ENCODE peak calls at places on chromosomes 6 and 20, in nine cellular contexts. One of them, this sample, is unnamed.

GRCh38 chr6:29559524-29560287 is at the start of gene UBD:
- DNase-seq in endothelial cell: no peak
- DNase-seq in left ventricle myocardium inferior: no peak
- DNase-seq in stomach: no peak
- DNase-seq in ovary: no peak
- DNase-seq in GM12865: peak
- DNase-seq in cardiac fibroblast: no peak
- DNase-seq in mesothelial cell of epicardium: no peak
- DNase-seq in activated B cell treated with CpG ODN at 0.5 μM for 24 hours: no peak
- DNase-seq in this sample: no peak

GRCh38 chr6:6058054-6058444 is 51.3 kb upstream of the NRN1 start:
- DNase-seq in endothelial cell: no peak
- DNase-seq in left ventricle myocardium inferior: no peak
- DNase-seq in stomach: no peak
- DNase-seq in ovary: no peak
- DNase-seq in GM12865: no peak
- DNase-seq in cardiac fibroblast: no peak
- DNase-seq in mesothelial cell of epicardium: no peak
- DNase-seq in activated B cell treated with CpG ODN at 0.5 μM for 24 hours: no peak
- DNase-seq in this sample: no peak

GRCh38 chr6:15776458-15776980 is 113.7 kb upstream of the DTNBP1 start:
- DNase-seq in endothelial cell: no peak
- DNase-seq in left ventricle myocardium inferior: no peak
- DNase-seq in stomach: no peak
- DNase-seq in ovary: no peak
- DNase-seq in GM12865: peak
- DNase-seq in cardiac fibroblast: no peak
- DNase-seq in mesothelial cell of epicardium: no peak
- DNase-seq in activated B cell treated with CpG ODN at 0.5 μM for 24 hours: no peak
- DNase-seq in this sample: no peak

GRCh38 chr20:325889-326644 is 715 bp downstream of the SOX12 start:
- DNase-seq in endothelial cell: peak
- DNase-seq in left ventricle myocardium inferior: peak
- DNase-seq in stomach: peak
- DNase-seq in ovary: peak
- DNase-seq in GM12865: peak
- DNase-seq in cardiac fibroblast: peak
- DNase-seq in mesothelial cell of epicardium: peak
- DNase-seq in activated B cell treated with CpG ODN at 0.5 μM for 24 hours: peak
- DNase-seq in this sample: peak

GRCh38 chr6:161238076-161238869 is 35.6 kb downstream of the AGPAT4 start:
- DNase-seq in endothelial cell: no peak
- DNase-seq in left ventricle myocardium inferior: no peak
- DNase-seq in stomach: no peak
- DNase-seq in ovary: no peak
- DNase-seq in GM12865: no peak
- DNase-seq in cardiac fibroblast: no peak
- DNase-seq in mesothelial cell of epicardium: no peak
- DNase-seq in activated B cell treated with CpG ODN at 0.5 μM for 24 hours: no peak
- DNase-seq in this sample: no peak

GRCh38 chr6:13098808-13099570 is 229.3 kb downstream of the TBC1D7 start:
- DNase-seq in endothelial cell: no peak
- DNase-seq in left ventricle myocardium inferior: no peak
- DNase-seq in stomach: no peak
- DNase-seq in ovary: no peak
- DNase-seq in GM12865: peak
- DNase-seq in cardiac fibroblast: no peak
- DNase-seq in mesothelial cell of epicardium: no peak
- DNase-seq in activated B cell treated with CpG ODN at 0.5 μM for 24 hours: no peak
- DNase-seq in this sample: peak

GRCh38 chr20:19588731-19589130 is 169.3 kb upstream of the RIN2 start:
- DNase-seq in endothelial cell: no peak
- DNase-seq in left ventricle myocardium inferior: no peak
- DNase-seq in stomach: peak
- DNase-seq in ovary: peak
- DNase-seq in GM12865: no peak
- DNase-seq in cardiac fibroblast: peak
- DNase-seq in mesothelial cell of epicardium: no peak
- DNase-seq in activated B cell treated with CpG ODN at 0.5 μM for 24 hours: no peak
- DNase-seq in this sample: no peak

GRCh38 chr6:116387374-116387773 is 16.6 kb downstream of the DSE start:
- DNase-seq in endothelial cell: no peak
- DNase-seq in left ventricle myocardium inferior: no peak
- DNase-seq in stomach: no peak
- DNase-seq in ovary: no peak
- DNase-seq in GM12865: peak
- DNase-seq in cardiac fibroblast: peak
- DNase-seq in mesothelial cell of epicardium: no peak
- DNase-seq in activated B cell treated with CpG ODN at 0.5 μM for 24 hours: no peak
- DNase-seq in this sample: peak

GRCh38 chr6:156989159-156989806 is 212.1 kb downstream of the ARID1B start:
- DNase-seq in endothelial cell: no peak
- DNase-seq in left ventricle myocardium inferior: no peak
- DNase-seq in stomach: no peak
- DNase-seq in ovary: no peak
- DNase-seq in GM12865: no peak
- DNase-seq in cardiac fibroblast: no peak
- DNase-seq in mesothelial cell of epicardium: no peak
- DNase-seq in activated B cell treated with CpG ODN at 0.5 μM for 24 hours: no peak
- DNase-seq in this sample: no peak

GRCh38 chr6:156992396-156992795 is 215.2 kb downstream of the ARID1B start:
- DNase-seq in endothelial cell: no peak
- DNase-seq in left ventricle myocardium inferior: peak
- DNase-seq in stomach: no peak
- DNase-seq in ovary: peak
- DNase-seq in GM12865: no peak
- DNase-seq in cardiac fibroblast: peak
- DNase-seq in mesothelial cell of epicardium: no peak
- DNase-seq in activated B cell treated with CpG ODN at 0.5 μM for 24 hours: no peak
- DNase-seq in this sample: no peak

GRCh38 chr6:156985309-156985708 is 208.1 kb downstream of the ARID1B start:
- DNase-seq in endothelial cell: no peak
- DNase-seq in left ventricle myocardium inferior: no peak
- DNase-seq in stomach: no peak
- DNase-seq in ovary: no peak
- DNase-seq in GM12865: no peak
- DNase-seq in cardiac fibroblast: no peak
- DNase-seq in mesothelial cell of epicardium: no peak
- DNase-seq in activated B cell treated with CpG ODN at 0.5 μM for 24 hours: no peak
- DNase-seq in this sample: no peak

GRCh38 chr6:156991971-156992370 is 214.8 kb downstream of the ARID1B start:
- DNase-seq in endothelial cell: no peak
- DNase-seq in left ventricle myocardium inferior: no peak
- DNase-seq in stomach: no peak
- DNase-seq in ovary: no peak
- DNase-seq in GM12865: no peak
- DNase-seq in cardiac fibroblast: no peak
- DNase-seq in mesothelial cell of epicardium: no peak
- DNase-seq in activated B cell treated with CpG ODN at 0.5 μM for 24 hours: no peak
- DNase-seq in this sample: peak

DNA sequence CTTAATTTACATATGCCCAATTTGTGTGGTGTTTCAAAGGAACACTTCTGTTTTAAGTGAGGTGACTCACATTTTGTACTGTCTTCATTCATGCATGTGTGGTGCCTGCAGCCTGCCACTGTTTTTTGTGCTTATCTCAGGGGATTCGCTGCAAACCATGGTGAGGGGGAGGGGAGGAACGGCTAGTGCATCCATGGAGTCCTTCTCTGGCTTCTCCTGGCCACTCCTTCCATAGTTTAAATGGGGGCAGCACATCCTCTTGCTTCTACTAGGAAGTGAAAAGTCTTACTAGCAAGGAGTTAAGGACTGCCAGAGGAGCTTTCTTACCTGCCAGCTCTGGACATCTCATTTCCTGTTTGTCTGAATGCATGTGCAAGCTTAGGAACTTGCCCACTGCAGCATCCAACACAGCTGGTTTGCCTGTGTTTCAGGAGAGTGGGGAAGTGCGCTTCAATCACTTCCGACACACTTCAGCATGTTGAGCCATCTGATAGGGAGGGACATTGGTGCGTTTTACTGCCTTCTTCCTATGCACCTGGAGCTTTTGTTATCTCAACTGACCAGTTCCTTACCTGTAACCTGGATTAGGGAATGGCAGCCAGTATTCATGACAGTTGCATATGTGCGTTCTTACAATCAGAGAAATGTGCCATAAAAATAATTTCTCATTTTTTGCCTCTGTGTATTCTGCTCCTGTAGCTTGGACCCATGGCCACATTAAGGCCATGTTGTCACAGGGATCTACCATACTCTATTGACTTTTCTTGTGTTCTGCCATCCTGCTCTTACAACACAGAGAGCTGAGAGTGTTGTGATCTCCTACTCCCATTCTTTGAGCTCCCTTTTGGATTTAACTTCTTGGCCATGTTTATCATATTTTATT is 211.3 kb downstream of the ARID1B start:
- DNase-seq in endothelial cell: no peak
- DNase-seq in left ventricle myocardium inferior: no peak
- DNase-seq in stomach: no peak
- DNase-seq in ovary: no peak
- DNase-seq in GM12865: peak
- DNase-seq in cardiac fibroblast: no peak
- DNase-seq in mesothelial cell of epicardium: no peak
- DNase-seq in activated B cell treated with CpG ODN at 0.5 μM for 24 hours: peak
- DNase-seq in this sample: no peak
- TF ChIP-seq CTCF in endothelial cell: no peak
- TF ChIP-seq CTCF in left ventricle myocardium inferior: no peak
- TF ChIP-seq CTCF in stomach: no peak
- TF ChIP-seq CTCF in ovary: no peak
- TF ChIP-seq CTCF in GM12865: no peak
- TF ChIP-seq CTCF in cardiac fibroblast: no peak
- TF ChIP-seq CTCF in mesothelial cell of epicardium: no peak
- TF ChIP-seq CTCF in activated B cell treated with CpG ODN at 0.5 μM for 24 hours: no peak
- TF ChIP-seq CTCF in this sample: no peak

GRCh38 chr6:143253630-143254029 is 192.9 kb downstream of the AIG1 start:
- DNase-seq in endothelial cell: no peak
- DNase-seq in left ventricle myocardium inferior: no peak
- DNase-seq in stomach: no peak
- DNase-seq in ovary: no peak
- DNase-seq in GM12865: no peak
- DNase-seq in cardiac fibroblast: no peak
- DNase-seq in mesothelial cell of epicardium: no peak
- DNase-seq in activated B cell treated with CpG ODN at 0.5 μM for 24 hours: no peak
- DNase-seq in this sample: no peak
- TF ChIP-seq CTCF in endothelial cell: no peak
- TF ChIP-seq CTCF in left ventricle myocardium inferior: no peak
- TF ChIP-seq CTCF in stomach: no peak
- TF ChIP-seq CTCF in ovary: no peak
- TF ChIP-seq CTCF in GM12865: no peak
- TF ChIP-seq CTCF in cardiac fibroblast: no peak
- TF ChIP-seq CTCF in mesothelial cell of epicardium: no peak
- TF ChIP-seq CTCF in activated B cell treated with CpG ODN at 0.5 μM for 24 hours: no peak
- TF ChIP-seq CTCF in this sample: no peak

GRCh38 chr6:30684386-30685156 is 1.9 kb downstream of the PPP1R18 start:
- DNase-seq in endothelial cell: peak
- DNase-seq in left ventricle myocardium inferior: peak
- DNase-seq in stomach: peak
- DNase-seq in ovary: no peak
- DNase-seq in GM12865: peak
- DNase-seq in cardiac fibroblast: peak
- DNase-seq in mesothelial cell of epicardium: no peak
- DNase-seq in activated B cell treated with CpG ODN at 0.5 μM for 24 hours: no peak
- DNase-seq in this sample: no peak

GRCh38 chr6:30686908-30687658 is 638 bp upstream of the PPP1R18 start:
- DNase-seq in endothelial cell: peak
- DNase-seq in left ventricle myocardium inferior: peak
- DNase-seq in stomach: peak
- DNase-seq in ovary: peak
- DNase-seq in GM12865: peak
- DNase-seq in cardiac fibroblast: peak
- DNase-seq in mesothelial cell of epicardium: peak
- DNase-seq in activated B cell treated with CpG ODN at 0.5 μM for 24 hours: peak
- DNase-seq in this sample: peak

GRCh38 chr6:30683980-30684338 is 2.5 kb downstream of the PPP1R18 start:
- DNase-seq in endothelial cell: no peak
- DNase-seq in left ventricle myocardium inferior: no peak
- DNase-seq in stomach: no peak
- DNase-seq in ovary: no peak
- DNase-seq in GM12865: no peak
- DNase-seq in cardiac fibroblast: no peak
- DNase-seq in mesothelial cell of epicardium: no peak
- DNase-seq in activated B cell treated with CpG ODN at 0.5 μM for 24 hours: no peak
- DNase-seq in this sample: no peak

GRCh38 chr6:30685977-30686907 is at the start of gene PPP1R18:
- DNase-seq in endothelial cell: peak
- DNase-seq in left ventricle myocardium inferior: peak
- DNase-seq in stomach: peak
- DNase-seq in ovary: peak
- DNase-seq in GM12865: peak
- DNase-seq in cardiac fibroblast: peak
- DNase-seq in mesothelial cell of epicardium: no peak
- DNase-seq in activated B cell treated with CpG ODN at 0.5 μM for 24 hours: peak
- DNase-seq in this sample: peak

DNA sequence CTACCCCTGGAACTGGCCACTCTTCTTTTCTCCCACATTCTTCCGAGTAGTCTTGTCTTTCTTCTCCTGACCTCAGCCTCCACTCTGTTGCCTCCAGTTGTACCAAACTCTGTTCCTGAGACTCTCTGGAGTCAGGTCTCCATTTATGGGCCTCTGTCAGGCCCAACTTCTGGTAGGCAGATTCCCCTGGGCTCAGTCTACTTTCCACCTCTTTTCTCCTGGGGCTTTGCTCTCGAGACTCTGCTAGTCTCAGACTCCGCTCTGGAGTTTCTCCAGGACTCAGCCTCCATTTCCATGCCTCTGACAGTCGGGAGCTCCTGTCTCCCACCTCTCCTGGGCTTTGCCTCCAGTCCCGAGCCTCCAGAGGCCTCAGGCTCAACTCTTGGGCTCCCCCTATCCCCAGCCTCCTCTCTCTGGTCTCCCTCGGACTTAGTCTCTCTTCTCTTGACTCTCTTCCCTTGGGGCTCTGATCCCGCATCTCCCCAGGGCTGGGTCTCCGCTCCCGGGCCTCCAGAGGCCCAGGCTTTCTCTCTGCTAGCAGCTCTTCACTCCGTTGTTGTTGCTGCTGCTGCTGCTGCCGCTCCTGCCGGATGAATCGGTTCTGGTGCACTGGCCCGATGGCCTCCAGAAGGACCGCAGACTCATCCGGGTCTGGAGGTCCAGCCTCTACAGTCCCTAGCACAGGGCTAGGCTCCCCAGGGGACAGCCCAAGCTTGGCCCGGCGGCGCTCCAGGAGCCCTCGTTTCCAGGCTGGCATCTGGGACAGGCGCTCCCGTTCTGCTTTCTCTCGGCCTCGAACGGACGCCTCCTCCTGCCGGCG is 1.1 kb downstream of the PPP1R18 start:
- DNase-seq in endothelial cell: peak
- DNase-seq in left ventricle myocardium inferior: no peak
- DNase-seq in stomach: no peak
- DNase-seq in ovary: no peak
- DNase-seq in GM12865: peak
- DNase-seq in cardiac fibroblast: peak
- DNase-seq in mesothelial cell of epicardium: no peak
- DNase-seq in activated B cell treated with CpG ODN at 0.5 μM for 24 hours: no peak
- DNase-seq in this sample: no peak
- TF ChIP-seq CTCF in endothelial cell: no peak
- TF ChIP-seq CTCF in left ventricle myocardium inferior: no peak
- TF ChIP-seq CTCF in stomach: no peak
- TF ChIP-seq CTCF in ovary: no peak
- TF ChIP-seq CTCF in GM12865: peak
- TF ChIP-seq CTCF in cardiac fibroblast: peak
- TF ChIP-seq CTCF in mesothelial cell of epicardium: no peak
- TF ChIP-seq CTCF in activated B cell treated with CpG ODN at 0.5 μM for 24 hours: no peak
- TF ChIP-seq CTCF in this sample: peak

GRCh38 chr6:92942549-92942948 is 476.8 kb downstream of the EPHA7 start:
- DNase-seq in endothelial cell: no peak
- DNase-seq in left ventricle myocardium inferior: no peak
- DNase-seq in stomach: no peak
- DNase-seq in ovary: no peak
- DNase-seq in GM12865: no peak
- DNase-seq in cardiac fibroblast: no peak
- DNase-seq in mesothelial cell of epicardium: no peak
- DNase-seq in activated B cell treated with CpG ODN at 0.5 μM for 24 hours: no peak
- DNase-seq in this sample: no peak

DNA sequence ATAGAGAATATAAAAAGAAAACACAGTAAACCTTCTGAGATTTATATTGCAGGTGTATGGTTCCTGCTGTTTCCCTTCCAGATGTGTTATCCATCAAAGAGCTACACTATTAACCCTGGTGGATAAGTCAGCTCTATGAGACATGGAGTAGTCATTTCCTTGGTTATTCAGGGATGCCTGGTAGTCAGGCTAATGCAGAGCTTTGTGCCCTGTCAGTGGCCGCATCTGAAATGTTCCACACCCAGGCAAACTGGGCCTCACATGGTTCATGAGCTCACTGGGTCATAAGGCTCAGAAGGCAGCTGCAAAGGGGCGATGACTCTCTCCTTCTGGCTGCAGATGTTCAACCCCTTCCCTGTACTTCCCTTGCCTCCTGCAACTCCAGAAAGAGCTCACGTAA is 473.6 kb downstream of the EPHA7 start:
- DNase-seq in endothelial cell: no peak
- DNase-seq in left ventricle myocardium inferior: no peak
- DNase-seq in stomach: no peak
- DNase-seq in ovary: no peak
- DNase-seq in GM12865: no peak
- DNase-seq in cardiac fibroblast: peak
- DNase-seq in mesothelial cell of epicardium: no peak
- DNase-seq in activated B cell treated with CpG ODN at 0.5 μM for 24 hours: no peak
- DNase-seq in this sample: no peak
- TF ChIP-seq CTCF in endothelial cell: no peak
- TF ChIP-seq CTCF in left ventricle myocardium inferior: no peak
- TF ChIP-seq CTCF in stomach: no peak
- TF ChIP-seq CTCF in ovary: no peak
- TF ChIP-seq CTCF in GM12865: no peak
- TF ChIP-seq CTCF in cardiac fibroblast: no peak
- TF ChIP-seq CTCF in mesothelial cell of epicardium: no peak
- TF ChIP-seq CTCF in activated B cell treated with CpG ODN at 0.5 μM for 24 hours: no peak
- TF ChIP-seq CTCF in this sample: no peak

This sample was measured in HFFc6.